ENCODE peak calls at places on chromosomes 5 and 9, in five cellular contexts. K is fibroblast of lung, I is astrocyte, C is tibial nerve, Z is testis. N is an unnamed sample.

GRCh38 chr5:135458356-135458755 is 6.2 kb upstream of the TIFAB start:
- DNase-seq in K (no peak), I (no peak), C (no peak), Z (no peak), N (no peak)

GRCh38 chr5:81856948-81857928 is 106.3 kb upstream of the SSBP2 start:
- DNase-seq in K (peak; percentile 20), I (no peak), C (peak; percentile 52), Z (peak; percentile 88), N (peak; percentile 88)

GRCh38 chr5:115136294-115136693 is 33.4 kb downstream of the TRIM36 start:
- DNase-seq in K (no peak), I (no peak), C (no peak), Z (no peak), N (no peak)

GRCh38 chr5:106601605-106602004 is 1069.1 kb downstream of the EFNA5 start:
- DNase-seq in K (peak; percentile 44), I (no peak), C (no peak), Z (no peak), N (no peak)

GRCh38 chr5:139689631-139690384 is 41.7 kb downstream of the CXXC5 start:
- DNase-seq in K (peak; percentile 58), I (no peak), C (no peak), Z (no peak), N (peak; percentile 50)

GRCh38 chr5:117803533-117803932 is 1184.8 kb downstream of the DTWD2 start:
- DNase-seq in K (peak; percentile 49), I (no peak), C (no peak), Z (no peak), N (no peak)

GRCh38 chr9:136535070-136535469 is 10.8 kb downstream of the NOTCH1 start:
- DNase-seq in K (no peak), I (no peak), C (no peak), Z (no peak), N (no peak)

GRCh38 chr9:129888085-129888808 is 53.0 kb downstream of the USP20 start:
- DNase-seq in K (no peak), I (no peak), C (no peak), Z (no peak), N (no peak)

GRCh38 chr9:116550728-116551436 is 136.2 kb upstream of the TRIM32 start:
- DNase-seq in K (peak; percentile 83), I (peak; percentile 55), C (no peak), Z (no peak), N (no peak)

GRCh38 chr9:37949576-37949975 is 45.6 kb upstream of the SLC25A51 start:
- DNase-seq in K (no peak), I (no peak), C (no peak), Z (no peak), N (no peak)

GRCh38 chr5:150352531-150353394 is 4.7 kb upstream of the TCOF1 start:
- DNase-seq in K (no peak), I (no peak), C (no peak), Z (no peak), N (no peak)

GRCh38 chr9:111839387-111839786 is 44.6 kb upstream of the SHOC1 start:
- DNase-seq in K (peak; percentile 63), I (no peak), C (no peak), Z (no peak), N (no peak)

GRCh38 chr5:15797116-15797515 is 297.1 kb downstream of the FBXL7 start:
- DNase-seq in K (no peak), I (no peak), C (no peak), Z (no peak), N (no peak)

GRCh38 chr5:172541119-172541763 is 86.9 kb upstream of the SH3PXD2B start:
- DNase-seq in K (no peak), I (no peak), C (peak; percentile 9), Z (no peak), N (peak; percentile 80)

GRCh38 chr5:55066278-55066677 is 36.2 kb upstream of the GZMA start:
- DNase-seq in K (no peak), I (no peak), C (no peak), Z (no peak), N (no peak)

GRCh38 chr9:90086076-90086475 is 481.3 kb downstream of the GADD45G start:
- DNase-seq in K (no peak), I (no peak), C (no peak), Z (no peak), N (no peak)

DNA sequence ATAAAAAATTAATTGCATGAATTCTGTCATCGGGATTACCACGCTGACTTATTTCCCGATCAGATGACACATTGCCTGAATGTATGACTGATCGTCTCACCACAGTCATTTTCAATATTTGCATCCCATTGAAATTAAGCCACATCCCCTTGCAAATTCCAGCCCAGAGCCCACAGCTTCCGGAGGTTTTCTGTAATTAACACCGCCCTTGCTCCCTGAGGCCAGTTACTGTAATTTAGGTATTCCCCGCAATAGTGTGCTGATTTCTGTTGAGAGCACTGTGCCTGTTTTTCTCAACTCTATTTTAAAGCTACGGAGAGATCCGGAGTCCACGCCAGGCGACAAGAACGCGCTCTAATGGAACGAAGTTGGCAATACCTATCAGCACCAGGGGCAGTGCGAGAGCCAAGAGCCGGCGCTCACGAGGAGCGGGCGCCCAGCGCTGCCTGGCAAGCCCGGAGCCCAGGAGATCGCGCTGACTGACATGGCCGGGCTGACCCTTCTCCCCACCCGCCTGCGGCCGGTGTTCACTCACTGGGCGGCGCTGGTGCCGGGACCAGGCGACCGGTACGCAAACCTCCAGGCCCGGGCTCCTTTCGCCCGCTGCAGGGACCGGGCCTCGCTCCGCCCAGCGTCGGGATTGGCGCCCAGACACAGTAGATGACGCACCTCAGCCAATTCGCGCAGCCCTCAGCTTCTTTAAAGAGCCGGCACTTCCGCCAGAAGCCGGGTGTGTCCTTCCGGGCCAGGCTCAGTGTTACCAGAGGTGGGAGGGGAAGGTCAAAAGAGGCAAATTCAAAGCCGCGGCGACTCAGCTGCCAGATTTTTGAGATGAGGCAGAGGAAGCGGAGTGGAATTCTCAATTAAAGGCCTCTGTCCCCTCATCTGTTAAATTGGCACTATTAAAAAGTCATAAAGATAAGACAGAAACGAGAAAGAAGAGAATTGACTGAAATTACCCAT is at the start of gene PLGRKT:
- DNase-seq in K (peak; percentile 91), I (peak; percentile 88), C (peak; percentile 84), Z (peak; percentile 98), N (peak; percentile 91)
- TF ChIP-seq CTCF in K (peak; percentile 9), I (no peak), C (peak; percentile 51), Z (peak; percentile 11), N (peak; percentile 29)

GRCh38 chr5:88142801-88143692 is 125.6 kb downstream of the TMEM161B start:
- DNase-seq in K (peak; percentile 28), I (peak; percentile 61), C (no peak), Z (no peak), N (no peak)

GRCh38 chr5:88144219-88145040 is 124.2 kb downstream of the TMEM161B start:
- DNase-seq in K (no peak), I (peak; percentile 16), C (no peak), Z (no peak), N (no peak)

GRCh38 chr5:88145603-88146467 is 122.8 kb downstream of the TMEM161B start:
- DNase-seq in K (peak; percentile 9), I (peak; percentile 30), C (no peak), Z (no peak), N (no peak)

GRCh38 chr5:88143693-88144218 is 124.9 kb downstream of the TMEM161B start:
- DNase-seq in K (no peak), I (no peak), C (no peak), Z (no peak), N (no peak)

DNA sequence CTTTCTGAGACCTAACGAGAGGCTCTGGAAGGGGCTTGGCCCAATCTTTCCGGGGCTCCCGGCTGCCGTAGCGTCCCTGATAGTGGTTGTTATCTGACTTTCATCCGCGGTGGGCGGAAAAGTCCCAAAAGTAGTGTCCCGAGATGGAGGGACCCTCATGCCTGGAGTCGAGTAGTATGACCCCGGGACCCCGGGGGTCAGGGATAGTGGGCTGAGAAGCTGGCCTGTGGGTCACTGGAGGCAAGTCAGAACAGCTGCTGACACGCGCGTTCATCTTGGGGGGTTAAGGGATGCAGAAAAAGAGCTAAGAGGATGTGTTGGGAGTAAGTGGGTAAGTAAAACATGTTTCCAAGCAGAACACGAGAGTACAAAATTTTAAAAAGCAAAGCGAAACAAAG is 123.4 kb downstream of the TMEM161B start:
- DNase-seq in K (no peak), I (no peak), C (no peak), Z (no peak), N (no peak)
- H3K4me3 ChIP-seq in K (peak overlapping the region; percentile 8), I (peak overlapping the region; percentile 52), C (no peak overlapping the region), Z (no peak overlapping the region), N (no peak overlapping the region)

GRCh38 chr9:134413112-134413715 is 87.0 kb downstream of the RXRA start:
- DNase-seq in K (no peak), I (peak; percentile 33), C (no peak), Z (no peak), N (no peak)
- H3K4me1 ChIP-seq in K (peaks cover 7% of the 10 kb centered on the region), I (peaks cover 26% of the 10 kb centered on the region), C (peaks cover 92% of the 10 kb centered on the region), Z (peaks cover 50% of the 10 kb centered on the region), N (peaks cover 52% of the 10 kb centered on the region)

GRCh38 chr5:176387384-176387925 is 943 bp downstream of the NOP16 start:
- DNase-seq in K (no peak), I (no peak), C (no peak), Z (no peak), N (no peak)
- TF ChIP-seq CTCF in K (no peak), I (no peak), C (no peak), Z (no peak), N (no peak)

DNA sequence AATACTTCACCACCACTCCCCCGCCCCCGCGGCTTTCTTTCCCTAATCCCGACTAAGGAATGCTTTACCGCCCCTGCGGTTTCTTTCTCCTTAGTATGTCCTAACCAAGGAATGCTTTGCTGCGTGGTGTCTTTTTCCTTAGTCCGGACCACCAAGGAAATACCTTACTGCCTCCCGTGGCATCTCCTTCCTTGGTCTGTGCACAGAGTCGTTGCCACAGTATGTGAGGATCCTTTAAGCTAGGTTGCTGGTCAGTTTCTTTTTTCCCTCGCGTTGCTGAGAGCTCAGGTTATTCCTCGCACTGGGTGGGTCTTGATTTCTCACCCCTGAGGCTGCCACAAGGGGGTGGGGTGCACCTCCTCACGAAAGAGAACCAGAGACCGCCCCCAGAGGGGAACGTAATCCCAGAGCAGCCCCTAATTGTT is 309.4 kb downstream of the NR3C1 start:
- DNase-seq in K (peak; percentile 20), I (peak; percentile 63), C (no peak), Z (no peak), N (no peak)
- H3K4me3 ChIP-seq in K (no peak overlapping the region), I (no peak overlapping the region), C (no peak overlapping the region), Z (no peak overlapping the region), N (no peak overlapping the region)

GRCh38 chr5:132098151-132098594 is 24.6 kb downstream of the CSF2 start:
- DNase-seq in K (no peak), I (peak; percentile 69), C (no peak), Z (no peak), N (no peak)
- H3K4me1 ChIP-seq in K (peaks cover 27% of the 10 kb centered on the region), I (peaks cover 49% of the 10 kb centered on the region), C (peaks cover 2% of the 10 kb centered on the region), Z (no peaks in the 10 kb centered on the region), N (peaks cover 9% of the 10 kb centered on the region)

N was measured in BE2C.